ENCODE peak calls at places on chromosomes 2 and 18, in four cellular contexts. One of them, this sample, is unnamed.

GRCh38 chr2:224584768-224585204 is 377 bp downstream of the CUL3 start:
- DNase-seq in gastrocnemius medialis: peak
- DNase-seq in HAP-1: peak
- DNase-seq in tibial nerve: peak
- DNase-seq in this sample: no peak

GRCh38 chr2:212912445-212913103 is 238.8 kb downstream of the IKZF2 start:
- DNase-seq in gastrocnemius medialis: no peak
- DNase-seq in tibial nerve: no peak
- DNase-seq in HAP-1: no peak
- DNase-seq in this sample: no peak

GRCh38 chr2:64727013-64727767 is 73.5 kb upstream of the SERTAD2 start:
- DNase-seq in tibial nerve: no peak
- DNase-seq in gastrocnemius medialis: no peak
- DNase-seq in HAP-1: no peak
- DNase-seq in this sample: no peak

GRCh38 chr18:13635046-13635445 is 91.3 kb downstream of the FAM210A start:
- DNase-seq in HAP-1: no peak
- DNase-seq in gastrocnemius medialis: no peak
- DNase-seq in tibial nerve: no peak
- DNase-seq in this sample: no peak

GRCh38 chr2:45283764-45284620 is 274.7 kb upstream of the SIX2 start:
- DNase-seq in gastrocnemius medialis: no peak
- DNase-seq in tibial nerve: no peak
- DNase-seq in HAP-1: no peak
- DNase-seq in this sample: no peak

GRCh38 chr2:32977228-32977758 is 30.5 kb downstream of the LTBP1 start:
- DNase-seq in tibial nerve: no peak
- DNase-seq in HAP-1: no peak
- DNase-seq in gastrocnemius medialis: no peak
- DNase-seq in this sample: no peak

GRCh38 chr2:25362564-25363145 is 20.9 kb upstream of the DNMT3A start:
- DNase-seq in gastrocnemius medialis: no peak
- DNase-seq in HAP-1: no peak
- DNase-seq in tibial nerve: peak
- DNase-seq in this sample: no peak

GRCh38 chr2:130851624-130852382 is 15.1 kb downstream of the ARHGEF4 start:
- DNase-seq in HAP-1: no peak
- DNase-seq in tibial nerve: no peak
- DNase-seq in gastrocnemius medialis: no peak
- DNase-seq in this sample: no peak

GRCh38 chr2:20403693-20404381 is 43.0 kb upstream of the RHOB start:
- DNase-seq in gastrocnemius medialis: no peak
- DNase-seq in tibial nerve: no peak
- DNase-seq in HAP-1: no peak
- DNase-seq in this sample: no peak

GRCh38 chr2:126963390-126963789 is 64.7 kb downstream of the TEX51 start:
- DNase-seq in tibial nerve: no peak
- DNase-seq in gastrocnemius medialis: no peak
- DNase-seq in HAP-1: no peak
- DNase-seq in this sample: no peak

GRCh38 chr2:36355890-36356198 is 266 bp downstream of the CRIM1 start:
- DNase-seq in gastrocnemius medialis: no peak
- DNase-seq in HAP-1: no peak
- DNase-seq in tibial nerve: no peak
- DNase-seq in this sample: no peak

GRCh38 chr2:36356990-36357505 is 1.5 kb downstream of the CRIM1 start:
- DNase-seq in gastrocnemius medialis: no peak
- DNase-seq in tibial nerve: peak
- DNase-seq in HAP-1: peak
- DNase-seq in this sample: no peak

GRCh38 chr2:36354816-36355156 is 792 bp upstream of the CRIM1 start:
- DNase-seq in gastrocnemius medialis: no peak
- DNase-seq in tibial nerve: no peak
- DNase-seq in HAP-1: no peak
- DNase-seq in this sample: no peak

GRCh38 chr2:36356199-36356989 is 816 bp downstream of the CRIM1 start:
- DNase-seq in tibial nerve: no peak
- DNase-seq in HAP-1: peak
- DNase-seq in gastrocnemius medialis: peak
- DNase-seq in this sample: no peak

DNA sequence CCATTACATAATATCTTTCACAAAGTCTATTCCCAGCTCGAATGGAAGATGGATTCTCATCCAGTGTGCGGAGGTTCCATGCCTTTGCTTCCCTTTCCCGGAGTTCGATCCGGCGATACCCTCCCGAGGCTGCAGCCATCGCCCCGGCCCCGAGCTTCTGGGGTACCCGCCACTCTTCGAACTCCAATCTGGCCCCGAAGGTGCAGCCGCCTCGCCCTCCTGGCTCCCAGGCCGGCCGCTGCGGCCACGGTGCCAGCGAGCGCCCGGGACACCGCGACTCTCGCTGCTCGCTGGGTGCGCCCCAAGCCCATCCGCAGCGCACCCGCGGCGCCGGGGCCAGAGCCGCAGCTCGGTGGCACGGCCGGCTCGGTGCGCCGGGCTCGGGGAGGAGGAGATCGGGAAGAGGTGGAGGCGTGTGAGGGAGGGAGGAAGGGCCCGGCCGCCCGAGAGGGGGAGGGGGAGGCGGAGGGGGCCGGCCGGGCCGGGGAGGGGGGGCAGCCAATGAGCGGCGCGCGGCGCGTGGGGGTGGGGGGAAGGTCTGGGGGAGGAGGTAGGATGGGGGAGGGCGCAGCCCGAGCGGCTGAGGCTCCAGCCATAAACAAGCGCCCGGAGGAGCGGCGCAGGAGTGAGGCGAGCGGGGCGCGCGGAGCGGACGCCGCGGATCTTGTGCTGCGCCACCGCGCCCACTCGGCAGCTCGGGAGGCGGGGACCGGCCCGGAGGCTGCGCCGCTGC is at the start of gene CRIM1:
- DNase-seq in HAP-1: peak
- DNase-seq in gastrocnemius medialis: peak
- DNase-seq in tibial nerve: peak
- DNase-seq in this sample: no peak
- H3K4me3 ChIP-seq in HAP-1: peak
- H3K4me3 ChIP-seq in gastrocnemius medialis: peak
- H3K4me3 ChIP-seq in tibial nerve: peak
- H3K4me3 ChIP-seq in this sample: peak

GRCh38 chr18:25349131-25349925 is 2.6 kb downstream of the ZNF521 start:
- DNase-seq in tibial nerve: no peak
- DNase-seq in gastrocnemius medialis: no peak
- DNase-seq in HAP-1: peak
- DNase-seq in this sample: no peak
- H3K4me3 ChIP-seq in tibial nerve: peak
- H3K4me3 ChIP-seq in gastrocnemius medialis: peak
- H3K4me3 ChIP-seq in HAP-1: no peak
- H3K4me3 ChIP-seq in this sample: no peak

DNA sequence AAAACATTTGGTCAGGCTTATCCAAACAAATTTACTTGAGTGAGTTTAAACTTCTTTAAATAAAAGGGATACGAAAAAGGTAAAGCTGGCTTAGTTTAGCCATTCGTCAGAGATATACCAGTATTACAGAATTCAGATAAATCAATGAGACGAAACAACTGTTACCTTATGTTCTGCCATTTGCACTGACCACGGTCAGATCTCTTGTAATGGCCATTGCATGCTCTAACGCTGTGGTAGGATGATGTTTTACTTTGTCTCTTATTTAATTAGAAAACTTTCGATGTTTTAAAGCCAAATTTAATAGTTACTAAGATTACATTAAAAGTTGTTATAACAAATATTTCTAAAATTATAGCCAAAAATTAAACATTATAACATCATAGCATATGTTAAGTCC is 1.5 kb downstream of the C18orf54 start:
- DNase-seq in gastrocnemius medialis: no peak
- DNase-seq in tibial nerve: no peak
- DNase-seq in HAP-1: no peak
- DNase-seq in this sample: no peak
- H3K4me3 ChIP-seq in gastrocnemius medialis: peak
- H3K4me3 ChIP-seq in tibial nerve: peak
- H3K4me3 ChIP-seq in HAP-1: peak
- H3K4me3 ChIP-seq in this sample: peak

DNA sequence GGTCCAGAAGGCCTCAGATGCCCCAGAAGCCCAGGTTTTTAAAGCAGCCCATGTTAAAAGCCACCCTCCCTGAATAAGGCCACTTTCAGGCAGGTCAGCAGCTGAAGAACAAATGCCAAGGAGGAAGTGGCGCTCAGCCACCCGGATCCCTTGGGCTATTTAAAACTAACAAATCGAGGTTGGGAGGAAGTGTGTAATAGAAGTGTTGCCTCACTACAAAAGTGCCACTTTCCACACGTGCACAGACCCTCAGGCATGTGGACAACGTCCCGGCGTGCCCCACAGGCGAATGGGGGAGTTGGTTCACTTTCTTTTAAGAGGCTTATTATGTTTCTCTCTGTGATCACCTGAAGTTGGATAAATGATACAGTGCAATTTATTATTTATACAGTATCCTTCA is 173.8 kb upstream of the SALL3 start:
- DNase-seq in HAP-1: no peak
- DNase-seq in gastrocnemius medialis: no peak
- DNase-seq in tibial nerve: no peak
- DNase-seq in this sample: no peak
- H3K4me3 ChIP-seq in HAP-1: no peak
- H3K4me3 ChIP-seq in gastrocnemius medialis: no peak
- H3K4me3 ChIP-seq in tibial nerve: no peak
- H3K4me3 ChIP-seq in this sample: no peak

DNA sequence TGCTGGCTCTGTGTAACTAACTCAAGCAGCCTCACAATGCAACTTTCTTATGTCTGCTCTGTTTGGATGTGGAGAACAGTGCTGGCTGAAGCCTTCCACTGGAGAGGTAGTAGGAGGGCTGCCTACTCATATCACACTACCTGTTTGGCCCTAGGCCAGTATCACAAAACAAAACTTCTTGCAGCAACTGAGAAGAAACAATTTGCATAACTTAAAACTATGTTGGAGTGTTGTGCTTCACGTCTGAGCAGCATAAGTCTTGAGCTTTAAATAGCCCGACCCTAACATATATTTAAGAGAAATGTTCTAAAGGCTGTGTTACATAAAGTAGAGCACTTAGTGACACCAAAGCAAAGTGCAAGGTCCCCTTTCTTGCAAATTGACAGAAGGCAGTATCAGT is 204.9 kb upstream of the ACVR2A start:
- DNase-seq in tibial nerve: no peak
- DNase-seq in HAP-1: no peak
- DNase-seq in gastrocnemius medialis: no peak
- DNase-seq in this sample: no peak
- H3K4me3 ChIP-seq in tibial nerve: no peak
- H3K4me3 ChIP-seq in HAP-1: no peak
- H3K4me3 ChIP-seq in gastrocnemius medialis: no peak
- H3K4me3 ChIP-seq in this sample: no peak

GRCh38 chr2:55137024-55137958 is 87.0 kb upstream of the RTN4 start:
- DNase-seq in gastrocnemius medialis: no peak
- DNase-seq in HAP-1: no peak
- DNase-seq in tibial nerve: no peak
- DNase-seq in this sample: no peak

GRCh38 chr2:55133467-55134315 is 83.4 kb upstream of the RTN4 start:
- DNase-seq in HAP-1: peak
- DNase-seq in gastrocnemius medialis: no peak
- DNase-seq in tibial nerve: peak
- DNase-seq in this sample: peak

GRCh38 chr2:55130849-55131248 is 80.6 kb upstream of the RTN4 start:
- DNase-seq in HAP-1: no peak
- DNase-seq in gastrocnemius medialis: no peak
- DNase-seq in tibial nerve: no peak
- DNase-seq in this sample: no peak

GRCh38 chr2:55136138-55136541 is 85.9 kb upstream of the RTN4 start:
- DNase-seq in HAP-1: peak
- DNase-seq in tibial nerve: no peak
- DNase-seq in gastrocnemius medialis: no peak
- DNase-seq in this sample: no peak

GRCh38 chr2:55134316-55134706 is 84.1 kb upstream of the RTN4 start:
- DNase-seq in tibial nerve: no peak
- DNase-seq in HAP-1: no peak
- DNase-seq in gastrocnemius medialis: no peak
- DNase-seq in this sample: no peak
- H3K4me3 ChIP-seq in tibial nerve: peak
- H3K4me3 ChIP-seq in HAP-1: no peak
- H3K4me3 ChIP-seq in gastrocnemius medialis: no peak
- H3K4me3 ChIP-seq in this sample: peak

GRCh38 chr2:191264647-191265079 is 19.5 kb downstream of the MYO1B start:
- DNase-seq in HAP-1: no peak
- DNase-seq in tibial nerve: no peak
- DNase-seq in gastrocnemius medialis: no peak
- DNase-seq in this sample: no peak

GRCh38 chr2:191266201-191266600 is 21.0 kb downstream of the MYO1B start:
- DNase-seq in tibial nerve: no peak
- DNase-seq in HAP-1: no peak
- DNase-seq in gastrocnemius medialis: no peak
- DNase-seq in this sample: no peak

GRCh38 chr2:191263050-191263449 is 17.8 kb downstream of the MYO1B start:
- DNase-seq in HAP-1: no peak
- DNase-seq in gastrocnemius medialis: no peak
- DNase-seq in tibial nerve: no peak
- DNase-seq in this sample: no peak

GRCh38 chr2:191268596-191268995 is 23.4 kb downstream of the MYO1B start:
- DNase-seq in gastrocnemius medialis: no peak
- DNase-seq in tibial nerve: no peak
- DNase-seq in HAP-1: no peak
- DNase-seq in this sample: no peak

DNA sequence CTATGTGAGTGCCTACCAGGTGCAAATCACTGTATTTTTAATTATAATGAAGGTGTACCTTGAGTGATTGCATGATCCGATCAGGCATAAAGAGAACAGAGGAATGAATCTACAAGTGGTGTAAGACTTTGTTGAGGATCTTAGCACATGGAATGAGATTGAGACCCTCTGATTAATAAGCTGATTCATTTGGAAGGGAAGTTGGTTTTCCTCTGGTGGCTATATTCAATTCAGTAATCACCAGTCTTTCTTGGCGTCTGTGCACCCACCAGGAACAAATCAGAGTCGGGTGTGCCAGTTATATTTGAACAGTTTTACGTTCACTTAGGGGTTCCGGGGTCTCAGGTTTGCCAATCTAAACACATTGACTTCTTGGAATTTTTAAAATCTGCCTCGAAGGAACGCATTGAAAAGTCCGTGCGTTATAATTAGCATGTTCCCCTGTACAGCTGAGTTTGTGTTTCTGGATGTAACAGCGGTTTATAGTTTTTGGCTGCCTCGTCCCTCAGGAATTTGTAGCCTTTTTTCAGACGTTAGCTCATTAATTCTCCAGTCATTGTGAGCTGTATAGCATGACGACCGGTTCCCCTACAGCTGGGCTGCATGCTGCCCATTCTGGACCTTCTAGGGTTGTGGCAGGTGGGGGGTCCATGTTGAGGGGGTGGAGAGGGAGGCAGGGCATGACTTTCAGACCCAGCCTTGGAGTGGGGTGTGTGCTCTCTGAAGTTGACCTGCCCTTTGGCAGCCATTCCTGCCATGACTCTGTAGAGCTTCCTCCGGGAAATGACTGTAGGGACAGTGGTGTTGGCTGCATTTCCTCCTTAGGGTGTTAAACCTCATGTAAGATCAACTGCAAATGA is 20.3 kb downstream of the MYO1B start:
- DNase-seq in tibial nerve: no peak
- DNase-seq in HAP-1: no peak
- DNase-seq in gastrocnemius medialis: no peak
- DNase-seq in this sample: no peak
- H3K4me3 ChIP-seq in tibial nerve: peak
- H3K4me3 ChIP-seq in HAP-1: no peak
- H3K4me3 ChIP-seq in gastrocnemius medialis: no peak
- H3K4me3 ChIP-seq in this sample: no peak